ENCODE peak calls at places on chromosomes 6 and 20, in nine cellular contexts. One of them, this sample, is unnamed.

GRCh38 chr6:65671922-65672321 is 35.1 kb downstream of the EYS start:
- DNase-seq in NCI-H1092: no peak
- DNase-seq in stimulated activated CD4-positive, alpha-beta T cell treated with anti-CD3 and anti-CD28 coated beads, Interleukin-2, amount 100 ng/mL, for 48 hours: no peak
- DNase-seq in fibroblast of the aortic adventitia: no peak
- DNase-seq in heart right ventricle: no peak
- DNase-seq in GM04504: no peak
- DNase-seq in Kasumi-1: no peak
- DNase-seq in skeletal muscle cell: no peak
- DNase-seq in endothelial cell: no peak
- DNase-seq in this sample: no peak

GRCh38 chr6:139082370-139082769 is 52.5 kb upstream of the HECA start:
- DNase-seq in NCI-H1092: no peak
- DNase-seq in stimulated activated CD4-positive, alpha-beta T cell treated with anti-CD3 and anti-CD28 coated beads, Interleukin-2, amount 100 ng/mL, for 48 hours: no peak
- DNase-seq in fibroblast of the aortic adventitia: no peak
- DNase-seq in heart right ventricle: no peak
- DNase-seq in GM04504: no peak
- DNase-seq in Kasumi-1: no peak
- DNase-seq in skeletal muscle cell: no peak
- DNase-seq in endothelial cell: no peak
- DNase-seq in this sample: no peak

GRCh38 chr6:43993881-43994523 is 133.2 kb downstream of the MRPL14 start:
- DNase-seq in NCI-H1092: no peak
- DNase-seq in stimulated activated CD4-positive, alpha-beta T cell treated with anti-CD3 and anti-CD28 coated beads, Interleukin-2, amount 100 ng/mL, for 48 hours: no peak
- DNase-seq in fibroblast of the aortic adventitia: no peak
- DNase-seq in heart right ventricle: no peak
- DNase-seq in GM04504: no peak
- DNase-seq in Kasumi-1: no peak
- DNase-seq in skeletal muscle cell: no peak
- DNase-seq in endothelial cell: no peak
- DNase-seq in this sample: no peak

GRCh38 chr6:114144887-114145851 is 174.2 kb upstream of the HDAC2 start:
- DNase-seq in NCI-H1092: no peak
- DNase-seq in stimulated activated CD4-positive, alpha-beta T cell treated with anti-CD3 and anti-CD28 coated beads, Interleukin-2, amount 100 ng/mL, for 48 hours: no peak
- DNase-seq in fibroblast of the aortic adventitia: no peak
- DNase-seq in heart right ventricle: no peak
- DNase-seq in GM04504: no peak
- DNase-seq in Kasumi-1: no peak
- DNase-seq in skeletal muscle cell: peak; percentile 8
- DNase-seq in endothelial cell: no peak
- DNase-seq in this sample: peak; percentile 29

GRCh38 chr6:37429352-37429750 is 3.7 kb upstream of the CMTR1 start:
- DNase-seq in NCI-H1092: no peak
- DNase-seq in stimulated activated CD4-positive, alpha-beta T cell treated with anti-CD3 and anti-CD28 coated beads, Interleukin-2, amount 100 ng/mL, for 48 hours: no peak
- DNase-seq in fibroblast of the aortic adventitia: no peak
- DNase-seq in heart right ventricle: no peak
- DNase-seq in GM04504: no peak
- DNase-seq in Kasumi-1: no peak
- DNase-seq in skeletal muscle cell: no peak
- DNase-seq in endothelial cell: no peak
- DNase-seq in this sample: no peak

GRCh38 chr6:132812255-132812732 is 2.1 kb upstream of the RPS12 start:
- DNase-seq in NCI-H1092: no peak
- DNase-seq in stimulated activated CD4-positive, alpha-beta T cell treated with anti-CD3 and anti-CD28 coated beads, Interleukin-2, amount 100 ng/mL, for 48 hours: no peak
- DNase-seq in fibroblast of the aortic adventitia: peak; percentile 65
- DNase-seq in heart right ventricle: no peak
- DNase-seq in GM04504: no peak
- DNase-seq in Kasumi-1: peak; percentile 26
- DNase-seq in skeletal muscle cell: no peak
- DNase-seq in endothelial cell: no peak
- DNase-seq in this sample: peak; percentile 57

GRCh38 chr6:41448256-41448655 is 97.9 kb upstream of the FOXP4 start:
- DNase-seq in NCI-H1092: no peak
- DNase-seq in stimulated activated CD4-positive, alpha-beta T cell treated with anti-CD3 and anti-CD28 coated beads, Interleukin-2, amount 100 ng/mL, for 48 hours: no peak
- DNase-seq in fibroblast of the aortic adventitia: no peak
- DNase-seq in heart right ventricle: no peak
- DNase-seq in GM04504: no peak
- DNase-seq in Kasumi-1: no peak
- DNase-seq in skeletal muscle cell: no peak
- DNase-seq in endothelial cell: no peak
- DNase-seq in this sample: no peak

GRCh38 chr20:59074456-59074855 is 31.9 kb upstream of the PRELID3B start:
- DNase-seq in NCI-H1092: no peak
- DNase-seq in stimulated activated CD4-positive, alpha-beta T cell treated with anti-CD3 and anti-CD28 coated beads, Interleukin-2, amount 100 ng/mL, for 48 hours: no peak
- DNase-seq in fibroblast of the aortic adventitia: peak; percentile 30
- DNase-seq in heart right ventricle: no peak
- DNase-seq in GM04504: no peak
- DNase-seq in Kasumi-1: no peak
- DNase-seq in skeletal muscle cell: no peak
- DNase-seq in endothelial cell: no peak
- DNase-seq in this sample: peak; percentile 5

GRCh38 chr6:4371207-4371921 is 236.0 kb upstream of the ECI2 start:
- DNase-seq in NCI-H1092: no peak
- DNase-seq in stimulated activated CD4-positive, alpha-beta T cell treated with anti-CD3 and anti-CD28 coated beads, Interleukin-2, amount 100 ng/mL, for 48 hours: no peak
- DNase-seq in fibroblast of the aortic adventitia: peak; percentile 80
- DNase-seq in heart right ventricle: peak; percentile 87
- DNase-seq in GM04504: peak; percentile 68
- DNase-seq in Kasumi-1: no peak
- DNase-seq in skeletal muscle cell: peak; percentile 71
- DNase-seq in endothelial cell: no peak
- DNase-seq in this sample: no peak

GRCh38 chr6:101806241-101806640 is 412.7 kb downstream of the GRIK2 start:
- DNase-seq in NCI-H1092: no peak
- DNase-seq in stimulated activated CD4-positive, alpha-beta T cell treated with anti-CD3 and anti-CD28 coated beads, Interleukin-2, amount 100 ng/mL, for 48 hours: no peak
- DNase-seq in fibroblast of the aortic adventitia: peak; percentile 89
- DNase-seq in heart right ventricle: no peak
- DNase-seq in GM04504: peak; percentile 39
- DNase-seq in Kasumi-1: no peak
- DNase-seq in skeletal muscle cell: peak; percentile 26
- DNase-seq in endothelial cell: no peak
- DNase-seq in this sample: peak; percentile 55

GRCh38 chr20:50297498-50298348 is 107.1 kb downstream of the CEBPB start:
- DNase-seq in NCI-H1092: no peak
- DNase-seq in stimulated activated CD4-positive, alpha-beta T cell treated with anti-CD3 and anti-CD28 coated beads, Interleukin-2, amount 100 ng/mL, for 48 hours: no peak
- DNase-seq in fibroblast of the aortic adventitia: no peak
- DNase-seq in heart right ventricle: no peak
- DNase-seq in GM04504: no peak
- DNase-seq in Kasumi-1: peak; percentile 55
- DNase-seq in skeletal muscle cell: no peak
- DNase-seq in endothelial cell: no peak
- DNase-seq in this sample: no peak

GRCh38 chr20:47785321-47785899 is at the start of gene SULF2:
- DNase-seq in NCI-H1092: no peak
- DNase-seq in stimulated activated CD4-positive, alpha-beta T cell treated with anti-CD3 and anti-CD28 coated beads, Interleukin-2, amount 100 ng/mL, for 48 hours: no peak
- DNase-seq in fibroblast of the aortic adventitia: no peak
- DNase-seq in heart right ventricle: peak; percentile 41
- DNase-seq in GM04504: no peak
- DNase-seq in Kasumi-1: no peak
- DNase-seq in skeletal muscle cell: no peak
- DNase-seq in endothelial cell: peak; percentile 41
- DNase-seq in this sample: peak; percentile 66

GRCh38 chr6:7042654-7043545 is 64.9 kb upstream of the RREB1 start:
- DNase-seq in NCI-H1092: no peak
- DNase-seq in stimulated activated CD4-positive, alpha-beta T cell treated with anti-CD3 and anti-CD28 coated beads, Interleukin-2, amount 100 ng/mL, for 48 hours: no peak
- DNase-seq in fibroblast of the aortic adventitia: no peak
- DNase-seq in heart right ventricle: no peak
- DNase-seq in GM04504: no peak
- DNase-seq in Kasumi-1: no peak
- DNase-seq in skeletal muscle cell: no peak
- DNase-seq in endothelial cell: no peak
- DNase-seq in this sample: no peak

GRCh38 chr6:52391599-52391998 is 28.5 kb upstream of the EFHC1 start:
- DNase-seq in NCI-H1092: no peak
- DNase-seq in stimulated activated CD4-positive, alpha-beta T cell treated with anti-CD3 and anti-CD28 coated beads, Interleukin-2, amount 100 ng/mL, for 48 hours: no peak
- DNase-seq in fibroblast of the aortic adventitia: no peak
- DNase-seq in heart right ventricle: no peak
- DNase-seq in GM04504: no peak
- DNase-seq in Kasumi-1: no peak
- DNase-seq in skeletal muscle cell: no peak
- DNase-seq in endothelial cell: no peak
- DNase-seq in this sample: no peak

GRCh38 chr6:53112871-53113270 is 35.8 kb downstream of the GCM1 start:
- DNase-seq in NCI-H1092: no peak
- DNase-seq in stimulated activated CD4-positive, alpha-beta T cell treated with anti-CD3 and anti-CD28 coated beads, Interleukin-2, amount 100 ng/mL, for 48 hours: no peak
- DNase-seq in fibroblast of the aortic adventitia: no peak
- DNase-seq in heart right ventricle: no peak
- DNase-seq in GM04504: no peak
- DNase-seq in Kasumi-1: no peak
- DNase-seq in skeletal muscle cell: no peak
- DNase-seq in endothelial cell: no peak
- DNase-seq in this sample: no peak

GRCh38 chr6:170533792-170534191 is 19.3 kb downstream of the PSMB1 start:
- DNase-seq in NCI-H1092: no peak
- DNase-seq in stimulated activated CD4-positive, alpha-beta T cell treated with anti-CD3 and anti-CD28 coated beads, Interleukin-2, amount 100 ng/mL, for 48 hours: no peak
- DNase-seq in fibroblast of the aortic adventitia: no peak
- DNase-seq in heart right ventricle: no peak
- DNase-seq in GM04504: no peak
- DNase-seq in Kasumi-1: no peak
- DNase-seq in skeletal muscle cell: no peak
- DNase-seq in endothelial cell: no peak
- DNase-seq in this sample: no peak

GRCh38 chr6:84967389-84967788 is 203.0 kb upstream of the TBX18 start:
- DNase-seq in NCI-H1092: peak; percentile 29
- DNase-seq in stimulated activated CD4-positive, alpha-beta T cell treated with anti-CD3 and anti-CD28 coated beads, Interleukin-2, amount 100 ng/mL, for 48 hours: no peak
- DNase-seq in fibroblast of the aortic adventitia: peak; percentile 65
- DNase-seq in heart right ventricle: no peak
- DNase-seq in GM04504: peak; percentile 13
- DNase-seq in Kasumi-1: peak; percentile 78
- DNase-seq in skeletal muscle cell: no peak
- DNase-seq in endothelial cell: peak; percentile 10
- DNase-seq in this sample: peak; percentile 62

GRCh38 chr6:2790588-2790987 is 25.4 kb downstream of the WRNIP1 start:
- DNase-seq in NCI-H1092: no peak
- DNase-seq in stimulated activated CD4-positive, alpha-beta T cell treated with anti-CD3 and anti-CD28 coated beads, Interleukin-2, amount 100 ng/mL, for 48 hours: no peak
- DNase-seq in fibroblast of the aortic adventitia: peak; percentile 66
- DNase-seq in heart right ventricle: no peak
- DNase-seq in GM04504: no peak
- DNase-seq in Kasumi-1: peak; percentile 81
- DNase-seq in skeletal muscle cell: no peak
- DNase-seq in endothelial cell: peak; percentile 48
- DNase-seq in this sample: peak; percentile 35

GRCh38 chr6:38058022-38058421 is 238.5 kb downstream of the ZFAND3 start:
- DNase-seq in NCI-H1092: no peak
- DNase-seq in stimulated activated CD4-positive, alpha-beta T cell treated with anti-CD3 and anti-CD28 coated beads, Interleukin-2, amount 100 ng/mL, for 48 hours: peak; percentile 41
- DNase-seq in fibroblast of the aortic adventitia: peak; percentile 9
- DNase-seq in heart right ventricle: no peak
- DNase-seq in GM04504: peak; percentile 20
- DNase-seq in Kasumi-1: no peak
- DNase-seq in skeletal muscle cell: no peak
- DNase-seq in endothelial cell: no peak
- DNase-seq in this sample: peak; percentile 63

GRCh38 chr20:25695532-25696383 is 895 bp downstream of the ZNF337 start:
- DNase-seq in NCI-H1092: no peak
- DNase-seq in stimulated activated CD4-positive, alpha-beta T cell treated with anti-CD3 and anti-CD28 coated beads, Interleukin-2, amount 100 ng/mL, for 48 hours: no peak
- DNase-seq in fibroblast of the aortic adventitia: peak; percentile 14
- DNase-seq in heart right ventricle: peak; percentile 30
- DNase-seq in GM04504: no peak
- DNase-seq in Kasumi-1: peak; percentile 17
- DNase-seq in skeletal muscle cell: no peak
- DNase-seq in endothelial cell: no peak
- DNase-seq in this sample: peak; percentile 57

GRCh38 chr20:36298061-36298460 is 8.1 kb upstream of the DLGAP4 start:
- DNase-seq in NCI-H1092: no peak
- DNase-seq in stimulated activated CD4-positive, alpha-beta T cell treated with anti-CD3 and anti-CD28 coated beads, Interleukin-2, amount 100 ng/mL, for 48 hours: no peak
- DNase-seq in fibroblast of the aortic adventitia: no peak
- DNase-seq in heart right ventricle: no peak
- DNase-seq in GM04504: no peak
- DNase-seq in Kasumi-1: no peak
- DNase-seq in skeletal muscle cell: no peak
- DNase-seq in endothelial cell: no peak
- DNase-seq in this sample: no peak

GRCh38 chr20:46401478-46401860 is 4.9 kb downstream of the ELMO2 start:
- DNase-seq in NCI-H1092: no peak
- DNase-seq in stimulated activated CD4-positive, alpha-beta T cell treated with anti-CD3 and anti-CD28 coated beads, Interleukin-2, amount 100 ng/mL, for 48 hours: no peak
- DNase-seq in fibroblast of the aortic adventitia: no peak
- DNase-seq in heart right ventricle: no peak
- DNase-seq in GM04504: no peak
- DNase-seq in Kasumi-1: no peak
- DNase-seq in skeletal muscle cell: no peak
- DNase-seq in endothelial cell: no peak
- DNase-seq in this sample: no peak

GRCh38 chr6:13453771-13454251 is 33.6 kb downstream of the GFOD1 start:
- DNase-seq in NCI-H1092: no peak
- DNase-seq in stimulated activated CD4-positive, alpha-beta T cell treated with anti-CD3 and anti-CD28 coated beads, Interleukin-2, amount 100 ng/mL, for 48 hours: peak; percentile 34
- DNase-seq in fibroblast of the aortic adventitia: peak; percentile 16
- DNase-seq in heart right ventricle: no peak
- DNase-seq in GM04504: no peak
- DNase-seq in Kasumi-1: no peak
- DNase-seq in skeletal muscle cell: no peak
- DNase-seq in endothelial cell: no peak
- DNase-seq in this sample: no peak

GRCh38 chr20:61066541-61066940 is 185.5 kb upstream of the CDH4 start:
- DNase-seq in NCI-H1092: no peak
- DNase-seq in stimulated activated CD4-positive, alpha-beta T cell treated with anti-CD3 and anti-CD28 coated beads, Interleukin-2, amount 100 ng/mL, for 48 hours: no peak
- DNase-seq in fibroblast of the aortic adventitia: no peak
- DNase-seq in heart right ventricle: no peak
- DNase-seq in GM04504: no peak
- DNase-seq in Kasumi-1: no peak
- DNase-seq in skeletal muscle cell: no peak
- DNase-seq in endothelial cell: no peak
- DNase-seq in this sample: no peak

GRCh38 chr6:106360410-106360988 is at the start of gene CRYBG1:
- DNase-seq in NCI-H1092: no peak
- DNase-seq in stimulated activated CD4-positive, alpha-beta T cell treated with anti-CD3 and anti-CD28 coated beads, Interleukin-2, amount 100 ng/mL, for 48 hours: peak; percentile 78
- DNase-seq in fibroblast of the aortic adventitia: no peak
- DNase-seq in heart right ventricle: no peak
- DNase-seq in GM04504: no peak
- DNase-seq in Kasumi-1: no peak
- DNase-seq in skeletal muscle cell: no peak
- DNase-seq in endothelial cell: peak; percentile 68
- DNase-seq in this sample: peak; percentile 53

GRCh38 chr20:52217689-52218395 is 26.3 kb upstream of the ZFP64 start:
- DNase-seq in NCI-H1092: no peak
- DNase-seq in stimulated activated CD4-positive, alpha-beta T cell treated with anti-CD3 and anti-CD28 coated beads, Interleukin-2, amount 100 ng/mL, for 48 hours: no peak
- DNase-seq in fibroblast of the aortic adventitia: no peak
- DNase-seq in heart right ventricle: no peak
- DNase-seq in GM04504: no peak
- DNase-seq in Kasumi-1: no peak
- DNase-seq in skeletal muscle cell: no peak
- DNase-seq in endothelial cell: no peak
- DNase-seq in this sample: no peak

GRCh38 chr20:12394786-12395185 is 477.1 kb downstream of the BTBD3 start:
- DNase-seq in NCI-H1092: no peak
- DNase-seq in stimulated activated CD4-positive, alpha-beta T cell treated with anti-CD3 and anti-CD28 coated beads, Interleukin-2, amount 100 ng/mL, for 48 hours: no peak
- DNase-seq in fibroblast of the aortic adventitia: peak; percentile 16
- DNase-seq in heart right ventricle: no peak
- DNase-seq in GM04504: no peak
- DNase-seq in Kasumi-1: no peak
- DNase-seq in skeletal muscle cell: no peak
- DNase-seq in endothelial cell: no peak
- DNase-seq in this sample: no peak

GRCh38 chr20:2692036-2692885 is at the start of gene EBF4:
- DNase-seq in NCI-H1092: peak; percentile 10
- DNase-seq in stimulated activated CD4-positive, alpha-beta T cell treated with anti-CD3 and anti-CD28 coated beads, Interleukin-2, amount 100 ng/mL, for 48 hours: no peak
- DNase-seq in fibroblast of the aortic adventitia: peak; percentile 6
- DNase-seq in heart right ventricle: peak; percentile 44
- DNase-seq in GM04504: no peak
- DNase-seq in Kasumi-1: no peak
- DNase-seq in skeletal muscle cell: no peak
- DNase-seq in endothelial cell: no peak
- DNase-seq in this sample: peak; percentile 75

GRCh38 chr20:7950387-7950786 is 10.1 kb upstream of the HAO1 start:
- DNase-seq in NCI-H1092: no peak
- DNase-seq in stimulated activated CD4-positive, alpha-beta T cell treated with anti-CD3 and anti-CD28 coated beads, Interleukin-2, amount 100 ng/mL, for 48 hours: no peak
- DNase-seq in fibroblast of the aortic adventitia: no peak
- DNase-seq in heart right ventricle: no peak
- DNase-seq in GM04504: no peak
- DNase-seq in Kasumi-1: no peak
- DNase-seq in skeletal muscle cell: no peak
- DNase-seq in endothelial cell: no peak
- DNase-seq in this sample: no peak

GRCh38 chr20:46004813-46005505 is 3.7 kb upstream of the MMP9 start:
- DNase-seq in NCI-H1092: no peak
- DNase-seq in stimulated activated CD4-positive, alpha-beta T cell treated with anti-CD3 and anti-CD28 coated beads, Interleukin-2, amount 100 ng/mL, for 48 hours: no peak
- DNase-seq in fibroblast of the aortic adventitia: no peak
- DNase-seq in heart right ventricle: peak; percentile 48
- DNase-seq in GM04504: no peak
- DNase-seq in Kasumi-1: peak; percentile 94
- DNase-seq in skeletal muscle cell: no peak
- DNase-seq in endothelial cell: no peak
- DNase-seq in this sample: no peak

GRCh38 chr20:11057624-11058023 is 383.8 kb upstream of the JAG1 start:
- DNase-seq in NCI-H1092: no peak
- DNase-seq in stimulated activated CD4-positive, alpha-beta T cell treated with anti-CD3 and anti-CD28 coated beads, Interleukin-2, amount 100 ng/mL, for 48 hours: no peak
- DNase-seq in fibroblast of the aortic adventitia: peak; percentile 4
- DNase-seq in heart right ventricle: no peak
- DNase-seq in GM04504: peak; percentile 21
- DNase-seq in Kasumi-1: no peak
- DNase-seq in skeletal muscle cell: peak; percentile 60
- DNase-seq in endothelial cell: no peak
- DNase-seq in this sample: peak; percentile 13

This sample was measured in adipocyte.